ENCODE peak calls at places on chromosomes 11 and 22, in eight cellular contexts. C is CD8-positive, alpha-beta T cell; Z is endothelial cell; Y is GM03348; J is caudate nucleus; U is foreskin melanocyte; P is EL; N is SHP77. Q is an unnamed sample.
A peak's percentile ranks its signal among the peaks of the same experiment; 100 is the strongest.

GRCh38 chr22:17960695-17961442 is 63.5 kb downstream of the MICAL3 start:
- DNase-seq in C (no peak), Z (no peak), Y (no peak), J (no peak), U (no peak), P (no peak), N (no peak), Q (no peak)

GRCh38 chr11:113341388-113342165 is 27.2 kb downstream of the TTC12 start:
- DNase-seq in C (no peak), Z (no peak), Y (no peak), J (no peak), U (no peak), P (no peak), N (no peak), Q (no peak)

GRCh38 chr22:24066872-24067271 is 55.8 kb downstream of the CABIN1 start:
- DNase-seq in C (no peak), Z (no peak), Y (no peak), J (no peak), U (no peak), P (no peak), N (peak; percentile 42), Q (no peak)

GRCh38 chr11:32752001-32752400 is 42.5 kb downstream of the CCDC73 start:
- DNase-seq in C (no peak), Z (no peak), Y (no peak), J (no peak), U (no peak), P (no peak), N (no peak), Q (no peak)

GRCh38 chr11:34887260-34887659 is 28.9 kb downstream of the APIP start:
- DNase-seq in C (no peak), Z (no peak), Y (no peak), J (no peak), U (no peak), P (no peak), N (no peak), Q (no peak)

GRCh38 chr11:57458410-57459111 is 1.8 kb upstream of the RTN4RL2 start:
- DNase-seq in C (no peak), Z (peak; percentile 61), Y (peak; percentile 84), J (no peak), U (no peak), P (peak; percentile 55), N (no peak), Q (peak; percentile 51)

GRCh38 chr11:123253909-123254308 is 58.9 kb upstream of the CLMP start:
- DNase-seq in C (no peak), Z (no peak), Y (peak; percentile 37), J (no peak), U (no peak), P (no peak), N (no peak), Q (no peak)

GRCh38 chr11:5992604-5993251 is 5.9 kb upstream of the OR52L1 start:
- DNase-seq in C (no peak), Z (no peak), Y (peak; percentile 54), J (no peak), U (peak; percentile 7), P (peak; percentile 20), N (no peak), Q (no peak)

GRCh38 chr11:95135155-95135554 is 45.5 kb downstream of the ENDOD1 start:
- DNase-seq in C (no peak), Z (no peak), Y (no peak), J (no peak), U (no peak), P (no peak), N (no peak), Q (no peak)

GRCh38 chr22:36097880-36098279 is 62.7 kb downstream of the APOL3 start:
- DNase-seq in C (no peak), Z (no peak), Y (no peak), J (no peak), U (no peak), P (no peak), N (no peak), Q (no peak)

GRCh38 chr11:16777576-16777975 is 39.1 kb downstream of the C11orf58 start:
- DNase-seq in C (no peak), Z (no peak), Y (no peak), J (no peak), U (no peak), P (no peak), N (no peak), Q (no peak)

GRCh38 chr11:32435511-32435946 is at the start of gene WT1:
- DNase-seq in C (no peak), Z (peak; percentile 38), Y (no peak), J (no peak), U (no peak), P (no peak), N (no peak), Q (no peak)

GRCh38 chr11:126317681-126318641 is 14.1 kb downstream of the DCPS start:
- DNase-seq in C (no peak), Z (no peak), Y (peak; percentile 83), J (no peak), U (no peak), P (peak; percentile 78), N (no peak), Q (peak; percentile 39)

GRCh38 chr11:17077240-17077519 is 287 bp downstream of the RPS13 start:
- DNase-seq in C (no peak), Z (no peak), Y (no peak), J (peak; percentile 58), U (no peak), P (no peak), N (no peak), Q (no peak)

GRCh38 chr11:69948256-69949141 is 129.3 kb upstream of the FGF3 start:
- DNase-seq in C (no peak), Z (no peak), Y (no peak), J (no peak), U (no peak), P (peak; percentile 53), N (no peak), Q (no peak)

GRCh38 chr11:107587306-107587979 is 3.5 kb upstream of the ELMOD1 start:
- DNase-seq in C (no peak), Z (no peak), Y (peak; percentile 19), J (no peak), U (no peak), P (peak; percentile 76), N (no peak), Q (no peak)

GRCh38 chr11:26905368-26905767 is 88.5 kb upstream of the FIBIN start:
- DNase-seq in C (no peak), Z (no peak), Y (peak; percentile 52), J (no peak), U (peak; percentile 21), P (peak; percentile 25), N (no peak), Q (no peak)

GRCh38 chr22:23915230-23915754 is 21.1 kb downstream of the MIF start:
- DNase-seq in C (no peak), Z (no peak), Y (no peak), J (no peak), U (no peak), P (no peak), N (no peak), Q (no peak)

GRCh38 chr11:129543515-129544290 is 168.1 kb downstream of the BARX2 start:
- DNase-seq in C (no peak), Z (no peak), Y (no peak), J (no peak), U (no peak), P (no peak), N (no peak), Q (no peak)

GRCh38 chr11:64893194-64894069 is 15.0 kb upstream of the EHD1 start:
- DNase-seq in C (no peak), Z (no peak), Y (no peak), J (no peak), U (no peak), P (no peak), N (no peak), Q (no peak)

GRCh38 chr11:4644233-4644632 is 451 bp downstream of the OR51E1 start:
- DNase-seq in C (no peak), Z (no peak), Y (no peak), J (no peak), U (no peak), P (no peak), N (no peak), Q (no peak)

GRCh38 chr11:123351375-123351774 is 78.7 kb upstream of the GRAMD1B start:
- DNase-seq in C (no peak), Z (no peak), Y (no peak), J (peak; percentile 56), U (no peak), P (no peak), N (no peak), Q (peak; percentile 32)

GRCh38 chr22:23261900-23262450 is 81.7 kb downstream of the BCR start:
- DNase-seq in C (no peak), Z (no peak), Y (no peak), J (no peak), U (no peak), P (no peak), N (no peak), Q (no peak)

GRCh38 chr11:88384678-88385015 is 47.1 kb upstream of the CTSC start:
- DNase-seq in C (no peak), Z (no peak), Y (no peak), J (no peak), U (no peak), P (peak; percentile 13), N (no peak), Q (no peak)

GRCh38 chr22:36332623-36333331 is 55.0 kb downstream of the MYH9 start:
- DNase-seq in C (no peak), Z (peak; percentile 18), Y (no peak), J (no peak), U (no peak), P (peak; percentile 86), N (no peak), Q (no peak)

GRCh38 chr11:61114913-61115312 is 12.6 kb downstream of the CD5 start:
- DNase-seq in C (no peak), Z (no peak), Y (no peak), J (no peak), U (no peak), P (no peak), N (no peak), Q (no peak)

GRCh38 chr11:61769169-61769920 is 16.9 kb downstream of the MYRF start:
- DNase-seq in C (no peak), Z (no peak), Y (peak; percentile 43), J (no peak), U (no peak), P (peak; percentile 61), N (no peak), Q (no peak)

Q was measured in occipital lobe.